ENCODE peak calls at places on chromosomes 13 and 19, in ten cellular contexts. M is fibroblast of mammary gland, K is gastrocnemius medialis, C is foreskin keratinocyte, Z is ascending aorta, T is endodermal cell, H is progenitor cell of endocrine pancreas, E is RWPE1, O is tibial nerve, Q is heart right ventricle. U is an unnamed sample.

GRCh38 chr19:31675187-31675913 is 326.1 kb upstream of the TSHZ3 start:
- DNase-seq in M (peak), K (no peak), C (peak), Z (no peak), T (no peak), H (no peak), E (peak), O (no peak), Q (no peak), U (no peak)

GRCh38 chr19:8515317-8515716 is 1.4 kb upstream of the ZNF414 start:
- DNase-seq in M (peak), K (no peak), C (no peak), Z (no peak), T (no peak), H (no peak), E (no peak), O (no peak), Q (no peak), U (no peak)

GRCh38 chr13:30739646-30740642 is 4.6 kb downstream of the ALOX5AP start:
- DNase-seq in M (peak), K (no peak), C (peak), Z (no peak), T (peak), H (no peak), E (peak), O (no peak), Q (no peak), U (no peak)

GRCh38 chr13:50444726-50445125 is 398.8 kb downstream of the DLEU7 start:
- DNase-seq in M (no peak), K (no peak), C (no peak), Z (no peak), T (peak), H (no peak), E (no peak), O (no peak), Q (no peak), U (no peak)

GRCh38 chr13:59342396-59342795 is 821.3 kb downstream of the DIAPH3 start:
- DNase-seq in M (no peak), K (no peak), C (no peak), Z (no peak), T (no peak), H (no peak), E (no peak), O (no peak), Q (no peak), U (no peak)

GRCh38 chr19:33685541-33685940 is 63.8 kb downstream of the CHST8 start:
- DNase-seq in M (no peak), K (no peak), C (no peak), Z (no peak), T (peak), H (no peak), E (no peak), O (no peak), Q (no peak), U (no peak)

GRCh38 chr19:19319725-19320361 is 466 bp downstream of the SUGP1 start:
- DNase-seq in M (peak), K (no peak), C (no peak), Z (no peak), T (no peak), H (no peak), E (no peak), O (no peak), Q (no peak), U (no peak)

GRCh38 chr13:40101708-40102359 is 446.4 kb downstream of the COG6 start:
- DNase-seq in M (no peak), K (no peak), C (peak), Z (no peak), T (no peak), H (no peak), E (no peak), O (no peak), Q (no peak), U (no peak)

GRCh38 chr13:114200673-114201005 is 21.6 kb downstream of the CFAP97D2 start:
- DNase-seq in M (peak), K (no peak), C (no peak), Z (no peak), T (no peak), H (no peak), E (no peak), O (no peak), Q (no peak), U (no peak)

GRCh38 chr13:30047154-30047874 is 196.9 kb upstream of the UBL3 start:
- DNase-seq in M (no peak), K (no peak), C (no peak), Z (no peak), T (no peak), H (no peak), E (no peak), O (no peak), Q (no peak), U (no peak)

GRCh38 chr13:23081246-23081645 is 99.5 kb upstream of the SGCG start:
- DNase-seq in M (peak), K (no peak), C (no peak), Z (no peak), T (no peak), H (no peak), E (no peak), O (no peak), Q (no peak), U (no peak)

GRCh38 chr13:100230813-100231575 is 142.1 kb downstream of the PCCA start:
- DNase-seq in M (no peak), K (no peak), C (no peak), Z (no peak), T (peak), H (no peak), E (no peak), O (no peak), Q (no peak), U (no peak)

GRCh38 chr19:50721441-50722137 is 1.6 kb upstream of the CLEC11A start:
- DNase-seq in M (no peak), K (no peak), C (no peak), Z (no peak), T (no peak), H (no peak), E (no peak), O (no peak), Q (no peak), U (no peak)

GRCh38 chr13:43301341-43301969 is 278.1 kb downstream of the DNAJC15 start:
- DNase-seq in M (peak), K (no peak), C (no peak), Z (no peak), T (no peak), H (no peak), E (no peak), O (no peak), Q (no peak), U (no peak)

GRCh38 chr19:7326105-7326877 is 22.4 kb upstream of the ARHGEF18 start:
- DNase-seq in M (peak), K (no peak), C (peak), Z (no peak), T (peak), H (no peak), E (no peak), O (no peak), Q (no peak), U (no peak)

GRCh38 chr19:16584825-16585801 is 12.9 kb upstream of the SLC35E1 start:
- DNase-seq in M (no peak), K (no peak), C (no peak), Z (no peak), T (no peak), H (no peak), E (no peak), O (no peak), Q (no peak), U (no peak)

GRCh38 chr13:90197722-90198121 is 1149.8 kb upstream of the MIR17HG start:
- DNase-seq in M (peak), K (no peak), C (peak), Z (no peak), T (no peak), H (no peak), E (no peak), O (no peak), Q (no peak), U (no peak)

GRCh38 chr13:45416521-45417125 is 1.6 kb downstream of the SLC25A30 start:
- DNase-seq in M (no peak), K (no peak), C (no peak), Z (no peak), T (no peak), H (no peak), E (no peak), O (no peak), Q (no peak), U (no peak)

GRCh38 chr13:67509039-67509438 is 278.9 kb upstream of the PCDH9 start:
- DNase-seq in M (no peak), K (no peak), C (no peak), Z (no peak), T (no peak), H (no peak), E (no peak), O (no peak), Q (no peak), U (no peak)

GRCh38 chr13:57437587-57437986 is 194.0 kb upstream of the PCDH17 start:
- DNase-seq in M (no peak), K (no peak), C (no peak), Z (no peak), T (peak), H (no peak), E (no peak), O (no peak), Q (no peak), U (no peak)

GRCh38 chr13:99376132-99376531 is 68.9 kb upstream of the GPR183 start:
- DNase-seq in M (no peak), K (no peak), C (no peak), Z (no peak), T (peak), H (no peak), E (no peak), O (no peak), Q (no peak), U (no peak)

GRCh38 chr13:113875829-113876228 is 12.0 kb upstream of the GAS6 start:
- DNase-seq in M (no peak), K (no peak), C (peak), Z (no peak), T (no peak), H (no peak), E (no peak), O (no peak), Q (no peak), U (no peak)

GRCh38 chr19:10514211-10515145 is 2.8 kb downstream of the S1PR5 start:
- DNase-seq in M (no peak), K (no peak), C (no peak), Z (no peak), T (peak), H (no peak), E (no peak), O (no peak), Q (no peak), U (no peak)

GRCh38 chr13:53201454-53202225 is 173.0 kb downstream of the OLFM4 start:
- DNase-seq in M (no peak), K (no peak), C (no peak), Z (no peak), T (peak), H (peak), E (peak), O (no peak), Q (peak), U (peak)

GRCh38 chr19:55099557-55100506 is 17.6 kb downstream of the PPP1R12C start:
- DNase-seq in M (no peak), K (no peak), C (no peak), Z (no peak), T (peak), H (no peak), E (no peak), O (no peak), Q (peak), U (no peak)

GRCh38 chr19:28618504-28618903 is 594.4 kb downstream of the UQCRFS1 start:
- DNase-seq in M (no peak), K (no peak), C (no peak), Z (no peak), T (no peak), H (no peak), E (no peak), O (no peak), Q (no peak), U (no peak)

GRCh38 chr13:110298566-110299321 is 8.2 kb downstream of the COL4A1 start:
- DNase-seq in M (no peak), K (no peak), C (no peak), Z (no peak), T (peak), H (no peak), E (no peak), O (no peak), Q (peak), U (no peak)

GRCh38 chr13:110108348-110109139 is 198.4 kb downstream of the COL4A1 start:
- DNase-seq in M (peak), K (peak), C (peak), Z (no peak), T (peak), H (peak), E (peak), O (peak), Q (peak), U (peak)

GRCh38 chr19:41218615-41219507 is at the start of gene AXL:
- DNase-seq in M (peak), K (peak), C (peak), Z (peak), T (peak), H (peak), E (peak), O (peak), Q (peak), U (peak)

GRCh38 chr13:77397636-77398035 is 70.7 kb upstream of the MYCBP2 start:
- DNase-seq in M (peak), K (no peak), C (no peak), Z (no peak), T (no peak), H (no peak), E (no peak), O (no peak), Q (no peak), U (no peak)

GRCh38 chr13:94548382-94549240 is 47.3 kb downstream of the TGDS start:
- DNase-seq in M (peak), K (peak), C (no peak), Z (peak), T (peak), H (no peak), E (peak), O (peak), Q (peak), U (no peak)

GRCh38 chr19:609001-609340 is 19.3 kb downstream of the HCN2 start:
- DNase-seq in M (no peak), K (no peak), C (no peak), Z (no peak), T (no peak), H (no peak), E (no peak), O (no peak), Q (peak), U (no peak)

GRCh38 chr13:31982124-31982523 is 49.5 kb upstream of the FRY start:
- DNase-seq in M (peak), K (no peak), C (no peak), Z (no peak), T (no peak), H (no peak), E (no peak), O (no peak), Q (no peak), U (no peak)

GRCh38 chr19:10450853-10451609 is 30.7 kb downstream of the PDE4A start:
- DNase-seq in M (no peak), K (no peak), C (no peak), Z (no peak), T (peak), H (no peak), E (peak), O (no peak), Q (no peak), U (no peak)

DNA sequence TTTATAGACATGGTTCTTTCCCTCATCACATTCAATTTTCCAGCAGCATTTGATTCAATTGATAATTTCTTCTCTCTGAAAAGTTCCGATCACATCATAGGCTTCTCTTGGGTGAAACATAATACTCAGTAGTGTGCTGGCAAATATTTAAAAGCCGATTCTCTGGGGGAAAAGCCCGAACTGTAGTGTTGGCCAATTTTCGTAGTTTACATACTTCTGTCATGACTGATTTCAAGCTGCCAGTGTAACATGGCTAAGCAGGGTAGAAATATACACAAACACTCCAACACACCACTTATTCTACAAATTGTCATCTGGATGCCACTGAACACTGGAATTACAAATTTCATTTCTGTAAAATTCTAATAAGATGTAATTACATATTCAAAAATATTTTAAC is 56.1 kb upstream of the FREM2 start:
- DNase-seq in M (peak), K (no peak), C (peak), Z (no peak), T (no peak), H (no peak), E (no peak), O (no peak), Q (no peak), U (no peak)
- TF ChIP-seq CTCF in M (no peak), K (no peak), C (no peak), Z (no peak), T (no peak), H (no peak), E (no peak), O (no peak), Q (no peak), U (no peak)

DNA sequence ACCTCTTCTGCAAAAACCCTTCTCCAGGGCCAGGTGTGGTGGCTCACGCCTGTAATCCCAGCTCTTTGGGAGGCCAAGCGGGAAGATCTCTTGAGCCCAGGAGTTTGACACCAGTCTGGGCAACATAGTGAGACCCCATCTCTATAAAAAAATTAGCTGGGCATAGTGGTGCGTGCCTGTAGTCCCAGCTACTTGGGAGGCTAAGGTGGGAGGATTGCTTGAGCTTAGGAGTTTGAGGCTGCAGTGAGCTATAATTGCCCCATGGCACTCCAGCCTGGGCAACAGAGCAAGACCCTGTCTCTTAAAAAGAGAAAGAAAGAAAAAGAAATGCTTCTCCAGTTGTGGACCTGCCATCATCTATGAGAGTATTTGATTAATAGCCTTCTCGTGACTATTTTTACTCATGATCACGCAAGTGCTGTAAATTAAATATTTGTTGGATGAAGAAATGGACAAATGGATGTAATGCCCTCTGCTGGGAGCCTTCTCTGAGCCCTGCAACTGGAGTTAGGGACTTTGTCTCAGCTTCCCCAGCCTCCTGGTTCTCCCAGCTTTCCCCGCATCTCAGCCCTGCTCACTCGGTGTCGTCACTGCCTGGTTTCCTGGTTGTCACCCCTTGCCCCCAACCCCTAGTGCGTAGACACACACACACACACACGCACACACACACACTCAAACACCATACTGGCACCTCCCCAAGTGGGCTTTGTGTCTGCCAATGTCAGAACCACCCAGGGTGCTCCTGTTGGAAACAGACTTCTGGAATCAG is 12.2 kb downstream of the WIZ start:
- DNase-seq in M (peak), K (no peak), C (no peak), Z (no peak), T (no peak), H (no peak), E (no peak), O (no peak), Q (no peak), U (no peak)
- TF ChIP-seq CTCF in M (peak), K (no peak), C (peak), Z (peak), T (no peak), H (no peak), E (no peak), O (no peak), Q (no peak), U (no peak)

GRCh38 chr13:28719656-28720055 is 886 bp upstream of the SLC46A3 start:
- DNase-seq in M (peak), K (no peak), C (peak), Z (no peak), T (no peak), H (no peak), E (peak), O (no peak), Q (no peak), U (no peak)

GRCh38 chr13:28719227-28719562 is 425 bp upstream of the SLC46A3 start:
- DNase-seq in M (no peak), K (no peak), C (no peak), Z (no peak), T (no peak), H (no peak), E (no peak), O (no peak), Q (no peak), U (no peak)

GRCh38 chr13:28718186-28718537 is 608 bp downstream of the SLC46A3 start:
- DNase-seq in M (peak), K (no peak), C (no peak), Z (no peak), T (no peak), H (no peak), E (no peak), O (no peak), Q (no peak), U (no peak)

GRCh38 chr13:28717170-28717569 is 1.6 kb downstream of the SLC46A3 start:
- DNase-seq in M (no peak), K (no peak), C (no peak), Z (no peak), T (no peak), H (no peak), E (no peak), O (no peak), Q (no peak), U (no peak)

DNA sequence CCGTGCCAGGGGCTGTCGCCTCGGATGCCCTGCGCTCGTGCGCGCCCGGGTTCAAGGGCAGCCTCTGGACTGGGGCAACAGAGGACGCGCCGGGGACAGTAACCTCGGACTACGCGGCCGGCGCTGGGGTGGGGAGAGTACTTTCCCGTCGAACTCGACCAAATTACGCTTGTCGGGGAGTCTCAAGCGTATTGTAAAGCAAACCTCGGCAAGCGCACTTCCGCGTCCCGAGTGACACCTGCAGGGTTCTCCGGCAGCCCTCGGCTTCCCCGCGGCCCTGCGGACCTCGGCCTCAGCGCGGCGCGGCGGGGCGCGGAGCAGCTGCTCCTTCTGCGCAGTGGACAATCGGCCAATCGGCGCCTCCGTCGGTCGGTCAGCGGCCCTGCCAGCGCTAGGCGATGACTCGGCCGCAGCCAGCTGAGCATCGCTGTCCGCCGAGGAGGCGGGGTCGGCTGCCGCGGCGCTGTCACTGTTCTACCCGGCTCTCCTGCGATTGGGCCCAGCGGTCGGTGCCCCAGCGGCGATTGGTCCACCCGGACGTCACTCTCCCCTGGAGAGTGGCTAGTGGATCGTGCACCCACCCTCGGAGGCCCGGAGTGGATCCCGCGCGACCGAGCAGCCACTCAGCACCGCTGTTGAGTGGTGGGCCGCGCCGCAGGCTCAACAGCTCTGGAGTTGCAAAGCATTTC is at the start of gene SLC46A3:
- DNase-seq in M (peak), K (peak), C (peak), Z (peak), T (peak), H (peak), E (peak), O (peak), Q (peak), U (peak)
- TF ChIP-seq CTCF in M (no peak), K (no peak), C (peak), Z (peak), T (no peak), H (peak), E (peak), O (no peak), Q (no peak), U (peak)

DNA sequence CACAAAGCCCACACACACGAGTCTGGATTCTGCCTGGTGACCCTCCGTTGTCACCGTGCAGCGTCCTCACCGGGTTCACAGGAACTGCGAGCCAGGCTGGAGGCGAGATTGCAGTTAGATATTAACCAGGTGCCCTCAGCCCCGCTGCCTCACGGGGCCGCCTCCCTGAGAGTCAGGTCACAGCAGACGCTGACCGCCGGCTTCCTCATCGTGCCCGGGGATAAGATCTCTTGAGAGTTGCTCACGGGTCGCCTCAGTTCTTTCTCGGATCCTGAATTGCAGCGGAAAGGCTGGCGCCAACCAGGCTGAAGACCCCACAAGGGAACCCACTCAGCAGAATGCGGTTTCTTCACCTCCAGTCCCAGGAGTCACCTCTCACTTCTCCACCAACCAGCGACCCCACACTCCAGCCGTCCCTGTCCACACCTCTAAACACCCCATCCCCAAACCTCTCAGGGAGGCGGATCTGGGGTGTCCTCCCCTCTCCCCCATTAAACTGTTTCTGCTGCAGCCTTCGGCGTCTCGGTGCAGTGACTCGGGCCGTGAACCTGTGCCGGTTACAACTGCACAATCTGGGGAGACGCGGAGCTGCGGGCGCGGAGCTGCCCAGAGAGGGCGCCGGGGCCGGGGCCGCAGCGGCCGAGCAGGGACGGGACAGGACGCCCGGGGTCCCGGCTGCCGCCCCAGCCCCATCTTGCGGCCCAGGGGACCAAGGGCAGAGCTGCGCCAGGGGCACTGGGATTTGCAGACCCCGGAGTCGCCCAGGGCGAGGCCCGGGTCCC is 591 bp downstream of the ZNF823 start:
- DNase-seq in M (peak), K (peak), C (no peak), Z (no peak), T (peak), H (peak), E (no peak), O (peak), Q (peak), U (no peak)
- TF ChIP-seq CTCF in M (no peak), K (no peak), C (no peak), Z (no peak), T (peak), H (peak), E (no peak), O (peak), Q (no peak), U (no peak)

U was measured in neural crest cell.